ENCODE peak calls at places on chromosome 3, in seven cellular contexts. One of them, this sample, is unnamed.

GRCh38 chr3:39125837-39126500 is 18.5 kb downstream of the TTC21A start:
- DNase-seq in heart left ventricle: no peak
- DNase-seq in GM12864: no peak
- DNase-seq in brain microvascular endothelial cell: no peak
- DNase-seq in mammary epithelial cell: peak; percentile 34
- DNase-seq in stomach: no peak
- DNase-seq in fibroblast of mammary gland: no peak
- DNase-seq in this sample: no peak

GRCh38 chr3:155441506-155441905 is 148.0 kb upstream of the STRIT1 start:
- DNase-seq in heart left ventricle: no peak
- DNase-seq in GM12864: no peak
- DNase-seq in brain microvascular endothelial cell: no peak
- DNase-seq in mammary epithelial cell: no peak
- DNase-seq in stomach: no peak
- DNase-seq in fibroblast of mammary gland: no peak
- DNase-seq in this sample: no peak

GRCh38 chr3:55817177-55817576 is 330.1 kb upstream of the WNT5A start:
- DNase-seq in heart left ventricle: no peak
- DNase-seq in GM12864: no peak
- DNase-seq in brain microvascular endothelial cell: no peak
- DNase-seq in mammary epithelial cell: no peak
- DNase-seq in stomach: no peak
- DNase-seq in fibroblast of mammary gland: no peak
- DNase-seq in this sample: no peak

GRCh38 chr3:4271834-4272233 is 31.3 kb upstream of the SETMAR start:
- DNase-seq in heart left ventricle: no peak
- DNase-seq in GM12864: no peak
- DNase-seq in brain microvascular endothelial cell: peak; percentile 14
- DNase-seq in mammary epithelial cell: peak; percentile 3
- DNase-seq in stomach: no peak
- DNase-seq in fibroblast of mammary gland: peak; percentile 48
- DNase-seq in this sample: peak; percentile 23

GRCh38 chr3:52053307-52054304 is 2.8 kb downstream of the DUSP7 start:
- DNase-seq in heart left ventricle: no peak
- DNase-seq in GM12864: no peak
- DNase-seq in brain microvascular endothelial cell: no peak
- DNase-seq in mammary epithelial cell: peak; percentile 99
- DNase-seq in stomach: no peak
- DNase-seq in fibroblast of mammary gland: peak; percentile 60
- DNase-seq in this sample: peak; percentile 66

GRCh38 chr3:73255609-73256029 is 194.2 kb downstream of the EBLN2 start:
- DNase-seq in heart left ventricle: no peak
- DNase-seq in GM12864: no peak
- DNase-seq in brain microvascular endothelial cell: peak; percentile 54
- DNase-seq in mammary epithelial cell: peak; percentile 94
- DNase-seq in stomach: peak; percentile 53
- DNase-seq in fibroblast of mammary gland: peak; percentile 82
- DNase-seq in this sample: no peak

GRCh38 chr3:128804017-128804816 is 75.2 kb upstream of the ACAD9 start:
- DNase-seq in heart left ventricle: no peak
- DNase-seq in GM12864: peak; percentile 79
- DNase-seq in brain microvascular endothelial cell: peak; percentile 23
- DNase-seq in mammary epithelial cell: no peak
- DNase-seq in stomach: no peak
- DNase-seq in fibroblast of mammary gland: peak; percentile 51
- DNase-seq in this sample: peak; percentile 86

GRCh38 chr3:19885468-19885867 is 48.5 kb downstream of the EFHB start:
- DNase-seq in heart left ventricle: no peak
- DNase-seq in GM12864: peak; percentile 8
- DNase-seq in brain microvascular endothelial cell: peak; percentile 6
- DNase-seq in mammary epithelial cell: peak; percentile 13
- DNase-seq in stomach: no peak
- DNase-seq in fibroblast of mammary gland: peak; percentile 49
- DNase-seq in this sample: peak; percentile 49

GRCh38 chr3:69161587-69162196 is 39.3 kb upstream of the LMOD3 start:
- DNase-seq in heart left ventricle: no peak
- DNase-seq in GM12864: peak; percentile 5
- DNase-seq in brain microvascular endothelial cell: peak; percentile 51
- DNase-seq in mammary epithelial cell: peak; percentile 47
- DNase-seq in stomach: no peak
- DNase-seq in fibroblast of mammary gland: peak; percentile 63
- DNase-seq in this sample: peak; percentile 62

GRCh38 chr3:101634591-101635196 is 42.2 kb downstream of the ZBTB11 start:
- DNase-seq in heart left ventricle: no peak
- DNase-seq in GM12864: no peak
- DNase-seq in brain microvascular endothelial cell: no peak
- DNase-seq in mammary epithelial cell: no peak
- DNase-seq in stomach: no peak
- DNase-seq in fibroblast of mammary gland: no peak
- DNase-seq in this sample: no peak

GRCh38 chr3:158508481-158508880 is 62.5 kb upstream of the MLF1 start:
- DNase-seq in heart left ventricle: no peak
- DNase-seq in GM12864: no peak
- DNase-seq in brain microvascular endothelial cell: peak; percentile 35
- DNase-seq in mammary epithelial cell: peak; percentile 4
- DNase-seq in stomach: no peak
- DNase-seq in fibroblast of mammary gland: no peak
- DNase-seq in this sample: no peak

GRCh38 chr3:174002543-174002942 is 605.0 kb downstream of the NLGN1 start:
- DNase-seq in heart left ventricle: no peak
- DNase-seq in GM12864: no peak
- DNase-seq in brain microvascular endothelial cell: no peak
- DNase-seq in mammary epithelial cell: no peak
- DNase-seq in stomach: no peak
- DNase-seq in fibroblast of mammary gland: peak; percentile 13
- DNase-seq in this sample: no peak

GRCh38 chr3:185423178-185423577 is 60.2 kb downstream of the MAP3K13 start:
- DNase-seq in heart left ventricle: no peak
- DNase-seq in GM12864: no peak
- DNase-seq in brain microvascular endothelial cell: peak; percentile 29
- DNase-seq in mammary epithelial cell: peak; percentile 16
- DNase-seq in stomach: peak; percentile 30
- DNase-seq in fibroblast of mammary gland: peak; percentile 32
- DNase-seq in this sample: no peak

GRCh38 chr3:106794442-106794841 is 582.8 kb upstream of the CCDC54 start:
- DNase-seq in heart left ventricle: no peak
- DNase-seq in GM12864: no peak
- DNase-seq in brain microvascular endothelial cell: no peak
- DNase-seq in mammary epithelial cell: peak; percentile 1
- DNase-seq in stomach: no peak
- DNase-seq in fibroblast of mammary gland: no peak
- DNase-seq in this sample: no peak

GRCh38 chr3:155884292-155884691 is 13.8 kb downstream of the GMPS start:
- DNase-seq in heart left ventricle: no peak
- DNase-seq in GM12864: no peak
- DNase-seq in brain microvascular endothelial cell: no peak
- DNase-seq in mammary epithelial cell: no peak
- DNase-seq in stomach: no peak
- DNase-seq in fibroblast of mammary gland: no peak
- DNase-seq in this sample: no peak

GRCh38 chr3:3110299-3110630 is at the start of gene IL5RA:
- DNase-seq in heart left ventricle: no peak
- DNase-seq in GM12864: no peak
- DNase-seq in brain microvascular endothelial cell: no peak
- DNase-seq in mammary epithelial cell: no peak
- DNase-seq in stomach: no peak
- DNase-seq in fibroblast of mammary gland: no peak
- DNase-seq in this sample: no peak

GRCh38 chr3:176920806-176921205 is 276.5 kb downstream of the TBL1XR1 start:
- DNase-seq in heart left ventricle: no peak
- DNase-seq in GM12864: no peak
- DNase-seq in brain microvascular endothelial cell: no peak
- DNase-seq in mammary epithelial cell: no peak
- DNase-seq in stomach: no peak
- DNase-seq in fibroblast of mammary gland: no peak
- DNase-seq in this sample: no peak

GRCh38 chr3:119318871-119319270 is 24.7 kb downstream of the ARHGAP31 start:
- DNase-seq in heart left ventricle: no peak
- DNase-seq in GM12864: no peak
- DNase-seq in brain microvascular endothelial cell: no peak
- DNase-seq in mammary epithelial cell: no peak
- DNase-seq in stomach: no peak
- DNase-seq in fibroblast of mammary gland: peak; percentile 70
- DNase-seq in this sample: no peak

GRCh38 chr3:45942051-45942825 is 1.0 kb upstream of the CXCR6 start:
- DNase-seq in heart left ventricle: no peak
- DNase-seq in GM12864: no peak
- DNase-seq in brain microvascular endothelial cell: no peak
- DNase-seq in mammary epithelial cell: no peak
- DNase-seq in stomach: peak; percentile 35
- DNase-seq in fibroblast of mammary gland: no peak
- DNase-seq in this sample: no peak

GRCh38 chr3:21042184-21042583 is 708.8 kb downstream of the ZNF385D start:
- DNase-seq in heart left ventricle: no peak
- DNase-seq in GM12864: no peak
- DNase-seq in brain microvascular endothelial cell: no peak
- DNase-seq in mammary epithelial cell: no peak
- DNase-seq in stomach: no peak
- DNase-seq in fibroblast of mammary gland: no peak
- DNase-seq in this sample: no peak

GRCh38 chr3:195763248-195763830 is 42.6 kb downstream of the MUC20 start:
- DNase-seq in heart left ventricle: no peak
- DNase-seq in GM12864: no peak
- DNase-seq in brain microvascular endothelial cell: no peak
- DNase-seq in mammary epithelial cell: no peak
- DNase-seq in stomach: no peak
- DNase-seq in fibroblast of mammary gland: no peak
- DNase-seq in this sample: no peak

GRCh38 chr3:48797626-48798025 is 50.0 kb downstream of the PRKAR2A start:
- DNase-seq in heart left ventricle: no peak
- DNase-seq in GM12864: no peak
- DNase-seq in brain microvascular endothelial cell: no peak
- DNase-seq in mammary epithelial cell: no peak
- DNase-seq in stomach: no peak
- DNase-seq in fibroblast of mammary gland: no peak
- DNase-seq in this sample: no peak

GRCh38 chr3:50542177-50543034 is 25.1 kb downstream of the C3orf18 start:
- DNase-seq in heart left ventricle: peak; percentile 64
- DNase-seq in GM12864: no peak
- DNase-seq in brain microvascular endothelial cell: peak; percentile 58
- DNase-seq in mammary epithelial cell: peak; percentile 44
- DNase-seq in stomach: peak; percentile 84
- DNase-seq in fibroblast of mammary gland: peak; percentile 54
- DNase-seq in this sample: peak; percentile 84
- TF ChIP-seq CTCF in heart left ventricle: peak; percentile 81
- TF ChIP-seq CTCF in GM12864: peak; percentile 94
- TF ChIP-seq CTCF in brain microvascular endothelial cell: peak; percentile 92
- TF ChIP-seq CTCF in mammary epithelial cell: peak; percentile 93
- TF ChIP-seq CTCF in stomach: peak; percentile 82
- TF ChIP-seq CTCF in fibroblast of mammary gland: peak; percentile 91
- TF ChIP-seq CTCF in this sample: peak; percentile 87

DNA sequence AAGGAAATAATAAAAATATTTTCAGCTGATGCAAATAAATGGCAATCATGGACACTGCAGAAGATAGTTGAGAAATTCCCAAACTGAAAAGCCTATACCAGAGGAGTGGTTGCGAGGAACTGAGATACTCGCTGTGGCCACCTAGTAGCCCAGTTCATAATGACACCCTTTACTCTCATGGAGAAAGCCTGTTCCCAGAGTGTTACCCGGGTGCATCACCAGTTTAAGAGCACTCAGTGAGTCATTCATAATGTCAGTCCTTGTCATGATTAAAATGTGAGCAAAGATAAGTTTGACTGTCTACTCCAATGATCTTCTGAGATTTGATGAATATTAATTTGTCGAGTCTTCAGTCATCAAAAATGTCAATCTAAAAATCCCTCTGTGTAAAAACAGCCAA is 138.4 kb upstream of the LRRC3B start:
- DNase-seq in heart left ventricle: no peak
- DNase-seq in GM12864: no peak
- DNase-seq in brain microvascular endothelial cell: peak; percentile 0
- DNase-seq in mammary epithelial cell: no peak
- DNase-seq in stomach: no peak
- DNase-seq in fibroblast of mammary gland: no peak
- DNase-seq in this sample: no peak
- TF ChIP-seq CTCF in heart left ventricle: no peak
- TF ChIP-seq CTCF in GM12864: no peak
- TF ChIP-seq CTCF in brain microvascular endothelial cell: no peak
- TF ChIP-seq CTCF in mammary epithelial cell: no peak
- TF ChIP-seq CTCF in stomach: no peak
- TF ChIP-seq CTCF in fibroblast of mammary gland: no peak
- TF ChIP-seq CTCF in this sample: peak; percentile 3

GRCh38 chr3:71319771-71320170 is 263.8 kb downstream of the FOXP1 start:
- DNase-seq in heart left ventricle: no peak
- DNase-seq in GM12864: no peak
- DNase-seq in brain microvascular endothelial cell: no peak
- DNase-seq in mammary epithelial cell: no peak
- DNase-seq in stomach: no peak
- DNase-seq in fibroblast of mammary gland: no peak
- DNase-seq in this sample: no peak
- TF ChIP-seq CTCF in heart left ventricle: no peak
- TF ChIP-seq CTCF in GM12864: no peak
- TF ChIP-seq CTCF in brain microvascular endothelial cell: no peak
- TF ChIP-seq CTCF in mammary epithelial cell: no peak
- TF ChIP-seq CTCF in stomach: no peak
- TF ChIP-seq CTCF in fibroblast of mammary gland: no peak
- TF ChIP-seq CTCF in this sample: no peak

GRCh38 chr3:136543385-136543784 is 208.8 kb downstream of the STAG1 start:
- DNase-seq in heart left ventricle: no peak
- DNase-seq in GM12864: no peak
- DNase-seq in brain microvascular endothelial cell: no peak
- DNase-seq in mammary epithelial cell: peak; percentile 27
- DNase-seq in stomach: no peak
- DNase-seq in fibroblast of mammary gland: peak; percentile 37
- DNase-seq in this sample: no peak

GRCh38 chr3:136547293-136547692 is 204.9 kb downstream of the STAG1 start:
- DNase-seq in heart left ventricle: no peak
- DNase-seq in GM12864: no peak
- DNase-seq in brain microvascular endothelial cell: no peak
- DNase-seq in mammary epithelial cell: no peak
- DNase-seq in stomach: no peak
- DNase-seq in fibroblast of mammary gland: peak; percentile 26
- DNase-seq in this sample: no peak

GRCh38 chr3:136544532-136544931 is 207.6 kb downstream of the STAG1 start:
- DNase-seq in heart left ventricle: no peak
- DNase-seq in GM12864: no peak
- DNase-seq in brain microvascular endothelial cell: no peak
- DNase-seq in mammary epithelial cell: peak; percentile 16
- DNase-seq in stomach: no peak
- DNase-seq in fibroblast of mammary gland: peak; percentile 31
- DNase-seq in this sample: no peak

GRCh38 chr3:136546718-136547117 is 205.5 kb downstream of the STAG1 start:
- DNase-seq in heart left ventricle: no peak
- DNase-seq in GM12864: no peak
- DNase-seq in brain microvascular endothelial cell: no peak
- DNase-seq in mammary epithelial cell: no peak
- DNase-seq in stomach: no peak
- DNase-seq in fibroblast of mammary gland: peak; percentile 30
- DNase-seq in this sample: peak; percentile 20

GRCh38 chr3:136545664-136546266 is 206.4 kb downstream of the STAG1 start:
- DNase-seq in heart left ventricle: no peak
- DNase-seq in GM12864: no peak
- DNase-seq in brain microvascular endothelial cell: no peak
- DNase-seq in mammary epithelial cell: no peak
- DNase-seq in stomach: no peak
- DNase-seq in fibroblast of mammary gland: peak; percentile 36
- DNase-seq in this sample: no peak
- TF ChIP-seq CTCF in heart left ventricle: peak; percentile 27
- TF ChIP-seq CTCF in GM12864: no peak
- TF ChIP-seq CTCF in brain microvascular endothelial cell: peak; percentile 14
- TF ChIP-seq CTCF in mammary epithelial cell: no peak
- TF ChIP-seq CTCF in stomach: no peak
- TF ChIP-seq CTCF in fibroblast of mammary gland: peak; percentile 33
- TF ChIP-seq CTCF in this sample: peak; percentile 32

This sample was measured in GM13977.